ENCODE peak calls at places on chromosomes 16 and 17, in seven cellular contexts. T, C, R, X, F, A and M are unnamed samples.

GRCh38 chr17:58330544-58330996 is 2.0 kb upstream of the TSPOAP1 start:
- DNase-seq in T (no peak), C (no peak), R (no peak), X (no peak), F (no peak), A (no peak), M (no peak)

GRCh38 chr17:73646409-73647305 is 2.4 kb upstream of the SDK2 start:
- DNase-seq in T (no peak), C (no peak), R (peak), X (no peak), F (no peak), A (peak), M (no peak)

GRCh38 chr17:80565347-80566053 is 20.9 kb downstream of the RPTOR start:
- DNase-seq in T (no peak), C (no peak), R (no peak), X (peak), F (no peak), A (peak), M (no peak)

GRCh38 chr17:40121886-40122465 is at the start of gene MSL1:
- DNase-seq in T (no peak), C (peak), R (peak), X (peak), F (peak), A (peak), M (peak)

GRCh38 chr16:19138601-19139000 is 24.8 kb downstream of the ITPRIPL2 start:
- DNase-seq in T (no peak), C (no peak), R (no peak), X (no peak), F (peak), A (no peak), M (no peak)

GRCh38 chr16:66619534-66620418 is 15.3 kb downstream of the CMTM3 start:
- DNase-seq in T (no peak), C (no peak), R (no peak), X (no peak), F (peak), A (peak), M (peak)

GRCh38 chr17:12856451-12856850 is 67.2 kb downstream of the ARHGAP44 start:
- DNase-seq in T (no peak), C (no peak), R (no peak), X (no peak), F (no peak), A (no peak), M (no peak)

GRCh38 chr16:3881499-3881995 is 1.0 kb upstream of the CREBBP start:
- DNase-seq in T (no peak), C (no peak), R (no peak), X (no peak), F (no peak), A (no peak), M (no peak)

GRCh38 chr16:68776821-68777485 is 39.9 kb downstream of the CDH1 start:
- DNase-seq in T (no peak), C (no peak), R (peak), X (no peak), F (no peak), A (no peak), M (peak)

GRCh38 chr17:37391146-37391545 is 15.4 kb downstream of the C17orf78 start:
- DNase-seq in T (no peak), C (no peak), R (no peak), X (no peak), F (no peak), A (no peak), M (no peak)

GRCh38 chr16:7938175-7938574 is 605.5 kb downstream of the RBFOX1 start:
- DNase-seq in T (no peak), C (no peak), R (no peak), X (no peak), F (no peak), A (no peak), M (no peak)

GRCh38 chr16:46857261-46857962 is 26.4 kb upstream of the C16orf87 start:
- DNase-seq in T (no peak), C (peak), R (peak), X (no peak), F (peak), A (no peak), M (no peak)

GRCh38 chr17:77610980-77611641 is 347.4 kb upstream of the TNRC6C start:
- DNase-seq in T (no peak), C (no peak), R (no peak), X (no peak), F (peak), A (no peak), M (no peak)